ENCODE peak calls at places on chromosomes 4 and X, in four cellular contexts. R, C, Z and F are unnamed samples.

GRCh38 chr4:72846280-72847111 is 223.0 kb downstream of the COX18 start:
- DNase-seq in R (peak), C (no peak), Z (no peak), F (no peak)

GRCh38 chr4:38872620-38873019 is 5.0 kb downstream of the FAM114A1 start:
- DNase-seq in R (no peak), C (no peak), Z (peak), F (no peak)

GRCh38 chr4:118224239-118224829 is 128.5 kb downstream of the PRSS12 start:
- DNase-seq in R (peak), C (peak), Z (peak), F (peak)

GRCh38 chrX:25028726-25029125 is 13.0 kb upstream of the ARX start:
- DNase-seq in R (no peak), C (no peak), Z (peak), F (no peak)

GRCh38 chr4:94390804-94391410 is 48.3 kb upstream of the HPGDS start:
- DNase-seq in R (peak), C (peak), Z (peak), F (no peak)

GRCh38 chrX:118595501-118596042 is 100.0 kb downstream of the DOCK11 start:
- DNase-seq in R (no peak), C (no peak), Z (no peak), F (no peak)

GRCh38 chr4:123807866-123808265 is 411.3 kb downstream of the SPRY1 start:
- DNase-seq in R (no peak), C (no peak), Z (no peak), F (no peak)

GRCh38 chr4:174828845-174829701 is at the start of gene GLRA3:
- DNase-seq in R (peak), C (peak), Z (no peak), F (no peak)

GRCh38 chr4:52343595-52343994 is 292.5 kb downstream of the SPATA18 start:
- DNase-seq in R (no peak), C (no peak), Z (no peak), F (no peak)

GRCh38 chrX:110103344-110103743 is 100.4 kb downstream of the TMEM164 start:
- DNase-seq in R (no peak), C (no peak), Z (no peak), F (no peak)

GRCh38 chr4:6856391-6856790 is 53.2 kb upstream of the TBC1D14 start:
- DNase-seq in R (no peak), C (no peak), Z (no peak), F (no peak)

GRCh38 chr4:148415500-148415899 is 26.7 kb downstream of the NR3C2 start:
- DNase-seq in R (no peak), C (peak), Z (peak), F (no peak)

GRCh38 chrX:123138473-123138872 is 45.6 kb upstream of the GRIA3 start:
- DNase-seq in R (no peak), C (no peak), Z (no peak), F (no peak)

GRCh38 chrX:11349661-11350337 is 56.6 kb downstream of the AMELX start:
- DNase-seq in R (no peak), C (no peak), Z (no peak), F (no peak)

GRCh38 chr4:184475096-184475461 is 729 bp upstream of the IRF2 start:
- DNase-seq in R (peak), C (peak), Z (peak), F (no peak)

GRCh38 chrX:98065151-98065550 is 1181.4 kb downstream of the RPA4 start:
- DNase-seq in R (no peak), C (no peak), Z (no peak), F (no peak)

GRCh38 chrX:119067023-119067739 is 5.6 kb upstream of the CT47C1 start:
- DNase-seq in R (peak), C (peak), Z (peak), F (no peak)

GRCh38 chr4:1170156-1170804 is 2.1 kb downstream of the SPON2 start:
- DNase-seq in R (no peak), C (no peak), Z (no peak), F (no peak)

GRCh38 chr4:173564461-173564860 is 34.4 kb upstream of the HAND2 start:
- DNase-seq in R (no peak), C (no peak), Z (no peak), F (no peak)

GRCh38 chr4:57190651-57191481 is 80.7 kb upstream of the IGFBP7 start:
- DNase-seq in R (peak), C (peak), Z (peak), F (peak)

GRCh38 chr4:1360423-1361283 is 13.6 kb downstream of the UVSSA start:
- DNase-seq in R (no peak), C (peak), Z (peak), F (no peak)

GRCh38 chr4:4492161-4492847 is 49.5 kb downstream of the STX18 start:
- DNase-seq in R (no peak), C (no peak), Z (peak), F (no peak)

GRCh38 chr4:62209757-62210156 is 1009.6 kb downstream of the ADGRL3 start:
- DNase-seq in R (no peak), C (no peak), Z (no peak), F (no peak)

GRCh38 chrX:66162331-66162822 is 1.7 kb upstream of the HEPH start:
- DNase-seq in R (no peak), C (no peak), Z (no peak), F (no peak)

GRCh38 chrX:53316860-53317237 is 35.5 kb upstream of the IQSEC2 start:
- DNase-seq in R (no peak), C (no peak), Z (no peak), F (no peak)

GRCh38 chr4:183295711-183296110 is 24.4 kb downstream of the CLDN22 start:
- DNase-seq in R (no peak), C (no peak), Z (no peak), F (no peak)

DNA sequence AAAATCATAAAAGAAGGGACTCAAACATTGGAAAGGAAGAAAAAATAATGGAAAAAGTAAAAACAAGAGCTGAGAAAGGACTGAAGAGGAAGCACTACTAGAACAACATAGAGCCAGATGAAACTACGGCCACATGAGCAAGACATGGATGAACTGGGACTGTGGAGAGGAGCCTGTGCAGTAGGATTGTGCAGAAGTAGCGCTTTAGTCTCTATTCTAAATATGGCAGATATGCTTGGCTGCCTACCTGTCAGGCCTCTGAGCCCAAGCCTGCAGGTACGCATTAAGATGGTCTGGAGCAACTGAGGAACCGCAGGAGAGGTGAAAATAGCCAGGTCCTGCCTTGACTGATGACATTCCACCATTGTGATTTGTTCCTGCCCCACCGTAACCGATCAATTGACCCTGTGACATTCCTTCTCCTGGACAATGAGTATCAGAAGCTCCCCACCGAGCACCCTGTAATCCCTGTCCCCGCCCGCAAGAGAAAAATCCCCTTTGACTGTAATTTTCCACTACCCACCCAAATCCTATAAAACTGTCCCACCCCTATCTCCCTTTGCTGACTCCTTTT is 154.3 kb downstream of the CAMK2D start:
- DNase-seq in R (no peak), C (no peak), Z (no peak), F (no peak)
- H3K4me3 ChIP-seq in R (no peak), C (no peak), Z (no peak), F (no peak)

GRCh38 chr4:74627093-74627492 is 167.2 kb downstream of the BTC start:
- DNase-seq in R (no peak), C (no peak), Z (no peak), F (no peak)
- H3K9ac ChIP-seq in R (no peak), C (no peak), Z (no peak), F (no peak)

DNA sequence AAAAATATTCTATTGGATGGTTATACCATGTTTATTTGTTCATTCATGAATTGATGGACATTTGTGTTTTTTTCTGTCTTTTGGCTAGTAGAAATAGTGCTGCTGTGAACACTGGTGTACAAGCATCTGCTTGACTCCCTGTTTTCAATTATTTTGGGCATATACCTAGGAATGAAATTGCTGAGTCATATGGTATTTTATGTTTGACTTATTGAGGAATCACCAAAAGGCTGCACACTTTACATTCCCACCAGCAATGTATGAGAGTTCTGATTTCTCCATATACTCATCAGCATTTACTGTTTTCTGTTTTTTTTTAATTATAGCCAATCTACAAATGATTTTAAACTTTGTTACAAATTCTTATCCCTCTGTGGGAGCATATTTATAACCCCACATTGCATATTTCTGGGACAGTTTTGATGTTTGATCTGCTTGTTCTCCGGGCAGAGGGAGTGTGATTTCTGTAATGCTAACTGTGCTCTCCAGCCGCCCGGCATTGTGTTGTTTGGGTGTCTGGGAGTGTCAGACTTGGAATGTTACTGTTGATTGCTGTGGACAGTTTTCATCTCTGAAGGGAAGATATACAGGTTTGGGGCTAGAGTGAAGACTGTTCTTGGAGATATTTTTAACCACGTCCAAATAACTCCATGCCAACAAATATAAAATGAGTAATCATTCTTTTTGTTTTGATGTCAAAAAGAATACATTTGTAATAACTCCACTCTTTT is 60.5 kb upstream of the PGRMC2 start:
- DNase-seq in R (no peak), C (no peak), Z (peak), F (no peak)
- H3K4me3 ChIP-seq in R (no peak), C (no peak), Z (no peak), F (no peak)

DNA sequence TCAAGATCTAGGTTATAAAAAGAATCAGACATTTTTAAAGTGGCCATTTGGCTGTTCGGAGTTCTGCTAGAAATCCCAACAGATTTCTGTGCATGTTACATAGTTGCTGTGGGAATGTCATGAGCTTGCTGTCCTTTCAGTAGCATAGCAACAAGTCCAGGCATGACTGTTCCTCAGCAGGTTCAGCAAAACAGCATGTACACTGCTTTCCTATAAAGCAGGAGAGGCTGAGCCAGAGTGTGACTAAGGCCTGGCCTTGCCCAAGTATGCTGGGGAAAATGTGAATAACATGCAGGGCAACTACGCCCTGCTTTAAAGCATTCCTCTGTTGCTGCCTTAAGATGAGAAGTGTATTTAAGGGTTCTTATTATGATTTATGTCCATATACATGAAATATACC is 217.1 kb upstream of the SMIM31 start:
- DNase-seq in R (no peak), C (no peak), Z (peak), F (no peak)
- H3K9ac ChIP-seq in R (no peak), C (no peak), Z (no peak), F (no peak)

DNA sequence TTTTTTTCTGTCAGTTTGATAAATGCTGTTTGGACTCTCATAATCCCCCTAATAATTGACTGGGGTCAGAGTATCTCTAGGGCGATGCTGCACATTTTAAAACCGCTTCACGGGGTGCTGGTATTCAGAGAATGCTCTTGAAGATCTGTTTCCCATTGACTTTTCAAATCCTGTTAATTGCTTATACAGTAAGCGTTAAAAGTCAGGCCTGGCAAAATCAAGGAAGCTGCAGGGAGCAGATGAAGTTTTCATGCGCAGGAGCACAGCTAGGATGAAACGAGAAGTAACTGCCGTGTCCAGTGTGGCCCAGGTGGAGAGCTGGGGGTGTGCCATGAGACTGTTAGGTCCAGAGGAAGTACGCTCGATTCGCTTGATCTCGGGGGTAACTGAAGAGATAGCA is 312.9 kb downstream of the TRIML1 start:
- DNase-seq in R (no peak), C (no peak), Z (no peak), F (no peak)
- H3K4me3 ChIP-seq in R (no peak), C (no peak), Z (no peak), F (no peak)

DNA sequence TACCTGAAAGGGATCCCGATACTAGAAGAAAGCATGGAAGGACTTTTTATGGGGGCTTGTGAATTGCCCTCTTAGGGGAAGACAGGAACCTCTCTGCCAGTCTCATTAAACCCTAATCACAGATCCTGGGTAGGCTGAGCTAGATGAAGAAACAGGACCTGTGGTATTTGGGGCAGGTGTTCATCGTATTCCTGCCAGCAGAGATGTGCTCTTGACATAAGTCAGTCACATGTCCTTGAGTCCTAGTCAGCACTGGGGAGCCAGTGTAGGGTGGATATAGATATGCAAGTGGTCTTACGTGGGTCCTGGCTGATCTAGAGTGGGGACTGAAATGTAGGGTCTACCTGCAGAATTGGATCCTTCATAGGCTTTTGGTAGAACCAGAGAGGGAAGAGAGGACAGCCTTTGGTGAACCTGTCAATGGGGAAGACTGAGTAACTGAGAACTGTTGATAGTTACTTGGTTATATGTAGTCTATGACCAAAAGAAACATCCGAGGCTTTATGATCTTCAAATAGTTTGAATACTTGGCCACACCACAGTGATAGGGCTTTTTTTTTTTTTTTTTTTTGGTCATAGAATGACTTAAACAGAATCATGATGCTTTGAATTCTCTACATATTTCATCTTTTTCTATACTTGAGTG is 63.5 kb upstream of the WDR1 start:
- DNase-seq in R (no peak), C (no peak), Z (peak), F (no peak)
- H3K9ac ChIP-seq in R (no peak), C (no peak), Z (no peak), F (no peak)

GRCh38 chrX:78746496-78746895 is 1.0 kb upstream of the LPAR4 start:
- DNase-seq in R (no peak), C (no peak), Z (no peak), F (no peak)

GRCh38 chrX:78747471-78747870 is at the start of gene LPAR4:
- DNase-seq in R (no peak), C (no peak), Z (no peak), F (no peak)
- H3K4me3 ChIP-seq in R (no peak), C (peak), Z (peak), F (peak)

DNA sequence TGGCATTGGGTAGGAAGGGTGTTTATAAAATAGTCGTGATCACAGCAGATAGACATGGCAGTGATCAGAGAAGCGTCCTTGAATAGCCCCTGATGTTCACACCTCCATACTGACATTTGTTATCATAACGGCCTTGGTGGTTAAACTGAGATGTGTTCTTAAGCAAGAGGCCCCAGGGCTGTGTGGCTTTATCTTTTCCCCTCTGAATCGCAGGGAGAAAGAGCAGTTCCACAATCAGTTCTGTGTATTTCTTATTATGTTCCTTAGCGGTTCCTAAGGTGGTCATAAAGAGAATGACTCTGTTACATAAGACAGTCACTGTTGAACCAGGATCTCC is 52.8 kb upstream of the CBR4 start:
- DNase-seq in R (no peak), C (no peak), Z (peak), F (no peak)
- H3K9ac ChIP-seq in R (no peak), C (no peak), Z (peak), F (no peak)

DNA sequence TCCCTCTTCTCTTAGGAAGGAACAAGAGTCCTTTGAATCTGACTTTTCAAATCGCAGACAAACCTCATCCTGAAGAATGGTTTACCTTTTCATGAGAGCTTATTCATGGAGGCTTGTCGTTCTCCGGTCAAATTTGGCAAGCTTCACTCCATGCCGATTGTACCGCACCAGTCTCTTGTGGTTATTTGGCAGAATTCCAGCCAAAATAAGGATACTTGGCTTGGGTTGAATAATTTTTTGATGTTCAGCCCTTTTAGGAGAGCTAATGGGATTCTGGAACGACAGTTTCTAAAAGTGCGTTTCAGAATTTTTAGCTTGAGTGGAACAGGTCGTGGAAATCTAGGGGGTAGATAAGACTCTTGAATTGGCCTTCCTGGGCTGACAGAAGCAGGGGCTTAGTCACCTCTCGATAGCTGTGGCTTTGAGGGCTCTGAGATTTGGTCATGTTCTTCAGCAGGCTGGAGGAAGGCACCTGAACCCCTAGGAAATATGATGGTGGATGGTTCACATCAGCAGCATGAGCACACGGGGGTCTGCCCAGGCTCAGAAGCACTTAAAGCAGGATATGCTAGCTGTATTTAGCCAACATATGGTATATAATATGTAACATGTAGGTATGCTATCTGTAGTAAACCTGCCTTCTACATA is 1.5 kb downstream of the KLHL2 start:
- DNase-seq in R (no peak), C (no peak), Z (no peak), F (no peak)
- H3K4me3 ChIP-seq in R (peak), C (peak), Z (no peak), F (peak)

DNA sequence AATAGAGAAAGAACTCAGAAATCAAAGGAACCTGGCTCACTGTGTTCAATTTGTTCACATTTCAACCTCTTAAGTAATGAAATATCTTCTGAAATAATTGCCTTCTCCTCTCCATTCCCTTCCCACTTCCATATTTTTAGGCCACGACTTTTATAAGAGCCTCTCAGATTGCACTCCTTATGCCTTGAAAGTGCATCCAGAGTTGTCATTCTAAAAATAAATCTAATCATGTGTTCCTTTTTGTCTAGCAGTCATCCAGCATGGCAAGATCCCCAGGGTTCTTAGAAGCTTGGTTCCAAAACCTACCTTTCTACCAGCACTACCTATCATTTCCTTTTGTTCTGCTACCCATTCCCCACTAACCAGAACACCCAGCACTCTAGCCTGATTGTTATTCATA is 42.4 kb upstream of the RPA4 start:
- DNase-seq in R (no peak), C (no peak), Z (no peak), F (no peak)
- H3K9ac ChIP-seq in R (no peak), C (no peak), Z (no peak), F (no peak)